ENCODE peak calls at places on chromosomes 11 and 22, in four cellular contexts. One of them, this sample, is unnamed.

GRCh38 chr11:129324533-129325175 is 51.0 kb upstream of the BARX2 start:
- DNase-seq in spleen: no peak
- DNase-seq in ureter: no peak
- DNase-seq in stimulated activated CD8-positive, alpha-beta memory T cell treated with anti-CD3 and anti-CD28 coated beads, Interleukin-4, amount 100 ng/mL, for 24 hours: no peak
- DNase-seq in this sample: no peak

GRCh38 chr11:110897035-110897434 is 184.8 kb upstream of the ARHGAP20 start:
- DNase-seq in spleen: no peak
- DNase-seq in stimulated activated CD8-positive, alpha-beta memory T cell treated with anti-CD3 and anti-CD28 coated beads, Interleukin-4, amount 100 ng/mL, for 24 hours: no peak
- DNase-seq in ureter: no peak
- DNase-seq in this sample: no peak

GRCh38 chr11:48123934-48124755 is 92.5 kb upstream of the OR4B1 start:
- DNase-seq in stimulated activated CD8-positive, alpha-beta memory T cell treated with anti-CD3 and anti-CD28 coated beads, Interleukin-4, amount 100 ng/mL, for 24 hours: no peak
- DNase-seq in spleen: no peak
- DNase-seq in ureter: no peak
- DNase-seq in this sample: no peak

GRCh38 chr11:72423840-72424239 is 10.5 kb downstream of the CLPB start:
- DNase-seq in stimulated activated CD8-positive, alpha-beta memory T cell treated with anti-CD3 and anti-CD28 coated beads, Interleukin-4, amount 100 ng/mL, for 24 hours: no peak
- DNase-seq in spleen: no peak
- DNase-seq in ureter: no peak
- DNase-seq in this sample: no peak

GRCh38 chr11:29448246-29448877 is 568.5 kb downstream of the KCNA4 start:
- DNase-seq in stimulated activated CD8-positive, alpha-beta memory T cell treated with anti-CD3 and anti-CD28 coated beads, Interleukin-4, amount 100 ng/mL, for 24 hours: no peak
- DNase-seq in spleen: no peak
- DNase-seq in ureter: no peak
- DNase-seq in this sample: no peak

GRCh38 chr22:46457502-46458488 is 79.6 kb downstream of the CELSR1 start:
- DNase-seq in spleen: no peak
- DNase-seq in ureter: no peak
- DNase-seq in stimulated activated CD8-positive, alpha-beta memory T cell treated with anti-CD3 and anti-CD28 coated beads, Interleukin-4, amount 100 ng/mL, for 24 hours: no peak
- DNase-seq in this sample: no peak

GRCh38 chr11:5339771-5340322 is 3.5 kb downstream of the OR51B5 start:
- DNase-seq in stimulated activated CD8-positive, alpha-beta memory T cell treated with anti-CD3 and anti-CD28 coated beads, Interleukin-4, amount 100 ng/mL, for 24 hours: no peak
- DNase-seq in ureter: no peak
- DNase-seq in spleen: no peak
- DNase-seq in this sample: no peak

GRCh38 chr22:44862981-44863860 is 110.8 kb downstream of the ARHGAP8 start:
- DNase-seq in ureter: no peak
- DNase-seq in stimulated activated CD8-positive, alpha-beta memory T cell treated with anti-CD3 and anti-CD28 coated beads, Interleukin-4, amount 100 ng/mL, for 24 hours: no peak
- DNase-seq in spleen: no peak
- DNase-seq in this sample: no peak

GRCh38 chr22:41526802-41527799 is 17.2 kb downstream of the POLR3H start:
- DNase-seq in ureter: no peak
- DNase-seq in spleen: peak; percentile 90
- DNase-seq in stimulated activated CD8-positive, alpha-beta memory T cell treated with anti-CD3 and anti-CD28 coated beads, Interleukin-4, amount 100 ng/mL, for 24 hours: peak; percentile 46
- DNase-seq in this sample: no peak

GRCh38 chr11:86593833-86594232 is 78.6 kb downstream of the ME3 start:
- DNase-seq in ureter: no peak
- DNase-seq in spleen: no peak
- DNase-seq in stimulated activated CD8-positive, alpha-beta memory T cell treated with anti-CD3 and anti-CD28 coated beads, Interleukin-4, amount 100 ng/mL, for 24 hours: no peak
- DNase-seq in this sample: no peak